ENCODE peak calls at places on chromosome 16, in seven cellular contexts. W is prostate gland; A is stimulated activated naive CD4-positive, alpha-beta T cell; J is GM03348; T is Daoy; H is hepatocyte; V is stomach. S is an unnamed sample.

GRCh38 chr16:53045554-53046250 is 7.0 kb downstream of the CHD9NB start:
- DNase-seq in T (no peak), V (peak; percentile 60), W (peak; percentile 93), J (no peak), A (no peak), H (no peak), S (no peak)

GRCh38 chr16:82657786-82658185 is 31.0 kb downstream of the CDH13 start:
- DNase-seq in T (no peak), V (no peak), H (no peak), A (no peak), W (no peak), J (no peak), S (no peak)

GRCh38 chr16:67392301-67393059 is 818 bp downstream of the TPPP3 start:
- DNase-seq in V (no peak), J (no peak), A (no peak), T (no peak), W (no peak), H (no peak), S (no peak)

GRCh38 chr16:5056347-5056746 is 9.4 kb downstream of the C16orf89 start:
- DNase-seq in V (peak; percentile 29), W (no peak), A (peak; percentile 15), H (peak; percentile 46), J (peak; percentile 47), T (peak; percentile 45), S (no peak)

GRCh38 chr16:67241008-67241900 is 6.0 kb downstream of the FHOD1 start:
- DNase-seq in H (peak; percentile 68), T (peak; percentile 85), V (peak; percentile 91), J (peak; percentile 86), A (no peak), W (peak; percentile 73), S (peak; percentile 42)

GRCh38 chr16:57867000-57867561 is 64.8 kb upstream of the KIFC3 start:
- DNase-seq in W (no peak), H (no peak), T (no peak), V (no peak), A (no peak), J (no peak), S (no peak)

GRCh38 chr16:73418746-73419145 is 370.8 kb upstream of the ZFHX3 start:
- DNase-seq in T (no peak), J (no peak), W (no peak), A (no peak), H (peak; percentile 47), V (no peak), S (no peak)

GRCh38 chr16:30637952-30638351 is 12.8 kb upstream of the PRR14 start:
- DNase-seq in J (peak; percentile 35), V (no peak), H (peak; percentile 49), T (peak; percentile 39), W (no peak), A (peak; percentile 14), S (peak; percentile 73)

GRCh38 chr16:58507195-58507962 is 7.4 kb downstream of the NDRG4 start:
- DNase-seq in W (no peak), A (no peak), J (no peak), V (peak; percentile 24), T (no peak), H (no peak), S (no peak)

GRCh38 chr16:10929853-10930754 is 12.2 kb downstream of the DEXI start:
- DNase-seq in J (no peak), T (no peak), A (no peak), H (no peak), W (no peak), V (no peak), S (no peak)

GRCh38 chr16:82344157-82344556 is 174.1 kb upstream of the MPHOSPH6 start:
- DNase-seq in V (peak; percentile 55), H (peak; percentile 28), J (no peak), W (peak; percentile 41), T (no peak), A (no peak), S (no peak)

GRCh38 chr16:50272111-50272571 is 5.8 kb downstream of the ADCY7 start:
- DNase-seq in H (no peak), V (no peak), A (no peak), W (no peak), J (no peak), T (no peak), S (no peak)

GRCh38 chr16:80852261-80852872 is 48.0 kb upstream of the CDYL2 start:
- DNase-seq in T (peak; percentile 13), H (peak; percentile 41), A (no peak), V (no peak), W (no peak), J (peak; percentile 27), S (no peak)

GRCh38 chr16:50671644-50672260 is 9.4 kb downstream of the SNX20 start:
- DNase-seq in A (peak; percentile 46), H (no peak), J (no peak), V (no peak), W (no peak), T (peak; percentile 15), S (no peak)

GRCh38 chr16:14309001-14309886 is 238.1 kb downstream of the MRTFB start:
- DNase-seq in V (peak; percentile 42), T (no peak), A (peak; percentile 71), J (no peak), W (peak; percentile 36), H (peak; percentile 53), S (no peak)

GRCh38 chr16:51666074-51666473 is 515.0 kb upstream of the SALL1 start:
- DNase-seq in H (no peak), W (no peak), V (no peak), J (no peak), A (no peak), T (no peak), S (no peak)

GRCh38 chr16:72664122-72664479 is 383.8 kb downstream of the ZFHX3 start:
- DNase-seq in J (no peak), V (no peak), T (no peak), H (no peak), W (no peak), A (no peak), S (peak; percentile 3)

GRCh38 chr16:88988980-88989791 is 12.2 kb upstream of the CBFA2T3 start:
- DNase-seq in V (no peak), H (no peak), T (no peak), J (no peak), A (no peak), W (no peak), S (no peak)

GRCh38 chr16:57297856-57298255 is 13.4 kb upstream of the PLLP start:
- DNase-seq in V (no peak), T (no peak), W (no peak), H (no peak), A (peak; percentile 48), J (no peak), S (no peak)

GRCh38 chr16:25691519-25692091 is at the start of gene HS3ST4:
- DNase-seq in A (no peak), T (no peak), V (peak; percentile 43), W (no peak), H (peak; percentile 57), J (peak; percentile 33), S (no peak)

GRCh38 chr16:66521227-66521626 is 28.7 kb downstream of the TK2 start:
- DNase-seq in W (no peak), J (no peak), V (no peak), A (no peak), H (no peak), T (no peak), S (no peak)

GRCh38 chr16:57984443-57985203 is 13.7 kb upstream of the CNGB1 start:
- DNase-seq in H (peak; percentile 94), T (peak; percentile 85), A (peak; percentile 90), V (peak; percentile 87), J (peak; percentile 69), W (peak; percentile 85), S (no peak)

GRCh38 chr16:47204736-47205499 is 61.2 kb upstream of the NETO2 start:
- DNase-seq in W (no peak), J (no peak), V (no peak), T (no peak), H (no peak), A (no peak), S (no peak)

GRCh38 chr16:80591071-80591935 is 50.5 kb downstream of the DYNLRB2 start:
- DNase-seq in W (no peak), V (no peak), T (peak; percentile 19), A (peak; percentile 77), J (no peak), H (no peak), S (no peak)

GRCh38 chr16:68910051-68910450 is 66.7 kb downstream of the TANGO6 start:
- DNase-seq in A (no peak), V (no peak), J (no peak), T (no peak), H (no peak), W (no peak), S (no peak)

S was measured in SW480.